ENCODE peak calls at places on chromosomes 2 and 18, in five cellular contexts. R is WTC11, L is SK-N-SH, D is A549, C is H1. O is an unnamed sample.

GRCh38 chr2:63050186-63050915 is at the start of gene OTX1:
- DNase-seq in R (peak), L (peak), D (peak), C (no peak), O (peak)

GRCh38 chr18:26307161-26307773 is 81.0 kb downstream of the TAF4B start:
- DNase-seq in R (no peak), L (peak), D (peak), C (no peak), O (peak)

GRCh38 chr2:152694161-152694661 is 23.1 kb downstream of the PRPF40A start:
- DNase-seq in R (no peak), L (no peak), D (peak), C (no peak), O (no peak)

GRCh38 chr2:174611851-174612250 is 14.2 kb upstream of the WIPF1 start:
- DNase-seq in R (no peak), L (no peak), D (no peak), C (no peak), O (no peak)

GRCh38 chr2:18149660-18150246 is 271.3 kb downstream of the KCNS3 start:
- DNase-seq in R (no peak), L (peak), D (peak), C (no peak), O (peak)

GRCh38 chr2:127254386-127254981 is 34.4 kb upstream of the CYP27C1 start:
- DNase-seq in R (no peak), L (no peak), D (no peak), C (no peak), O (no peak)

GRCh38 chr2:39954346-39954745 is 175.3 kb upstream of the THUMPD2 start:
- DNase-seq in R (no peak), L (no peak), D (no peak), C (no peak), O (no peak)

GRCh38 chr18:2459886-2460285 is 111.4 kb downstream of the METTL4 start:
- DNase-seq in R (no peak), L (no peak), D (no peak), C (no peak), O (no peak)

GRCh38 chr18:8952174-8952573 is 150.3 kb upstream of the NDUFV2 start:
- DNase-seq in R (no peak), L (no peak), D (no peak), C (no peak), O (no peak)

GRCh38 chr2:28654286-28654980 is 97.2 kb upstream of the PPP1CB start:
- DNase-seq in R (no peak), L (no peak), D (no peak), C (no peak), O (no peak)

GRCh38 chr18:50590625-50591024 is 30.7 kb downstream of the MAPK4 start:
- DNase-seq in R (no peak), L (no peak), D (no peak), C (no peak), O (no peak)

GRCh38 chr2:71683666-71684065 is 230.3 kb downstream of the DYSF start:
- DNase-seq in R (no peak), L (no peak), D (no peak), C (no peak), O (no peak)

GRCh38 chr2:236403125-236403524 is 138.9 kb upstream of the ASB18 start:
- DNase-seq in R (no peak), L (no peak), D (no peak), C (no peak), O (no peak)

GRCh38 chr2:215419113-215419512 is 16.8 kb downstream of the FN1 start:
- DNase-seq in R (no peak), L (no peak), D (no peak), C (no peak), O (no peak)

GRCh38 chr2:168858146-168858545 is 32.1 kb downstream of the SPC25 start:
- DNase-seq in R (no peak), L (no peak), D (no peak), C (no peak), O (no peak)

GRCh38 chr2:135962401-135963138 is 22.9 kb downstream of the DARS1 start:
- DNase-seq in R (no peak), L (no peak), D (no peak), C (no peak), O (no peak)

GRCh38 chr2:63064197-63064596 is 13.6 kb downstream of the OTX1 start:
- DNase-seq in R (no peak), L (no peak), D (no peak), C (no peak), O (no peak)

GRCh38 chr2:173472112-173472511 is 117.4 kb downstream of the CDCA7 start:
- DNase-seq in R (no peak), L (no peak), D (no peak), C (no peak), O (no peak)

GRCh38 chr2:123993728-123994323 is 31.3 kb upstream of the CNTNAP5 start:
- DNase-seq in R (peak), L (peak), D (peak), C (peak), O (peak)

GRCh38 chr2:150109912-150110311 is 377.6 kb downstream of the RND3 start:
- DNase-seq in R (no peak), L (no peak), D (no peak), C (no peak), O (no peak)

GRCh38 chr2:191311627-191312026 is 66.4 kb downstream of the MYO1B start:
- DNase-seq in R (no peak), L (no peak), D (peak), C (no peak), O (peak)

GRCh38 chr18:9091066-9091476 is 11.4 kb upstream of the NDUFV2 start:
- DNase-seq in R (no peak), L (no peak), D (no peak), C (no peak), O (no peak)

GRCh38 chr2:46481541-46482193 is 2.3 kb downstream of the TMEM247 start:
- DNase-seq in R (no peak), L (no peak), D (peak), C (no peak), O (no peak)

GRCh38 chr2:212646698-212647097 is 108.1 kb upstream of the ERBB4 start:
- DNase-seq in R (no peak), L (no peak), D (no peak), C (no peak), O (no peak)

GRCh38 chr2:202965810-202966454 is 48.7 kb upstream of the NBEAL1 start:
- DNase-seq in R (no peak), L (no peak), D (peak), C (no peak), O (peak)

GRCh38 chr2:200765139-200765951 is 46.4 kb upstream of the BZW1 start:
- DNase-seq in R (no peak), L (no peak), D (peak), C (no peak), O (peak)

GRCh38 chr2:84386326-84386995 is 72.6 kb downstream of the SUCLG1 start:
- DNase-seq in R (no peak), L (no peak), D (no peak), C (no peak), O (no peak)

GRCh38 chr2:4780679-4781078 is 911.5 kb upstream of the SOX11 start:
- DNase-seq in R (no peak), L (no peak), D (no peak), C (no peak), O (no peak)

GRCh38 chr2:122174061-122174460 is 418.6 kb downstream of the TSN start:
- DNase-seq in R (no peak), L (no peak), D (no peak), C (no peak), O (no peak)

GRCh38 chr2:208047840-208048239 is 22.5 kb upstream of the PLEKHM3 start:
- DNase-seq in R (no peak), L (no peak), D (no peak), C (no peak), O (no peak)
- TF ChIP-seq MAX in R (no peak), L (no peak), D (no peak), C (no peak), O (no peak)

GRCh38 chr2:219498280-219499057 is at the start of gene GMPPA:
- DNase-seq in R (peak), L (peak), D (peak), C (peak), O (peak)

GRCh38 chr2:219496247-219496646 is 2.4 kb upstream of the GMPPA start:
- DNase-seq in R (no peak), L (no peak), D (no peak), C (no peak), O (no peak)

GRCh38 chr2:219495531-219496122 is 3.1 kb upstream of the GMPPA start:
- DNase-seq in R (peak), L (peak), D (peak), C (no peak), O (peak)

GRCh38 chr2:219497495-219498279 is 1.0 kb upstream of the GMPPA start:
- DNase-seq in R (peak), L (peak), D (peak), C (no peak), O (peak)

GRCh38 chr2:219496781-219497494 is 1.8 kb upstream of the GMPPA start:
- DNase-seq in R (peak), L (no peak), D (no peak), C (no peak), O (no peak)
- TF ChIP-seq USF2 in R (no peak), L (no peak), D (no peak), C (no peak), O (no peak)

GRCh38 chr2:44941551-44942234 is at the start of gene SIX3:
- DNase-seq in R (peak), L (peak), D (no peak), C (no peak), O (no peak)
- TF ChIP-seq MAX in R (no peak), L (no peak), D (no peak), C (no peak), O (no peak)

GRCh38 chr2:206647985-206648384 is 5.7 kb downstream of the FAM237A start:
- DNase-seq in R (no peak), L (no peak), D (no peak), C (no peak), O (no peak)

GRCh38 chr2:206639636-206640035 is 2.7 kb upstream of the FAM237A start:
- DNase-seq in R (no peak), L (no peak), D (no peak), C (no peak), O (no peak)

DNA sequence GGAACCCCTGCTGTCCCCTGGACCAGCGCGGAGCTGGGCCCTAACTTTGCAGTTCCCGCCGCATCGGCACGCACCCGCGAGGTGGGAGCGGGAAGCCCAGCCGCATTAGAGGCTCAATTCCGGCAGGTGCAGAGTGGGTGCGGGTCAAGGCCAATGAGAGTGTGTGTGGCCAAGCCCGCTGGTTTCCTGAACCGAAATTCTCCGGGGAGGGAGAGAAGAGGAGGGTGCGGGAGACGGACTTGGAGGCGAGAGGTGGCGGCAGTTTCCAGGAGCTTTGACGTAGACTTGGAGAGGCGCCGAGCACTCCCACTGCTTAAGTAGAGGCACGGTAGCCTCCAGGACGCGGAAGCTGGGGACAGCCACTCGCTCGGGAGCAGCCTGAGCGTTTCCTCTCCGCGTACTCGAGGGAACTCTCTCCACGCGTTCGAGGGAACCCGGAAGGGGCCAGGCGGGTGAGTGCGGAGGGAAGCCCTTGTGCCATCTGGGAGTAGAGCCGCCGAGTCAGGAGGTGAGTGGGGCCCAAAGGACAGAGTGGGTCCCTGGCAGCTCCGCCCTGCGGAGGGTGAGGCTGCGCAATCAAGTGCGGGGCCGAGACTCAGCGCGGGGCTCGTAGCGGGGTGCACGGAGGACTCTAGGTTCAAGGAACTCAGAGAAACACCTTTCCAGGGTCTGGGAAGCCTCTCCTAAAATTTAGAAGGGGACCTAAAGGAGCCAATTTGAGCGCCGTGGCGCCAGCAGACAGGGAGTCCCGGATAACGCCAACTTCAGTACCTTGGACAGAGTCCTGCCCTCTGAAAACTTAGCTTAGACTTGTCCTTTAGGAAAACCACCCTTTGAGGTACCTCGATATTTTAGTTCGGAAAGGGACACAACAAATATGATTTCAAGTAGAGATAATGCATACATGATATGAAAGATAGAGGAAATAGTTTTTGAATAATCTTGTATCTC is at the start of gene FAM237A:
- DNase-seq in R (peak), L (peak), D (no peak), C (peak), O (peak)
- TF ChIP-seq USF2 in R (no peak), L (no peak), D (no peak), C (no peak), O (no peak)

O was measured in HepG2.